ENCODE peak calls at places on chromosomes 4 and X, in six cellular contexts. One of them, this sample, is unnamed.
A peak's percentile ranks its signal among the peaks of the same experiment; 100 is the strongest.

GRCh38 chr4:64777286-64777685 is 368.0 kb upstream of the TECRL start:
- DNase-seq in glutamatergic neuron: no peak
- DNase-seq in WTC11: no peak
- DNase-seq in GM23338: no peak
- DNase-seq in MM.1S: no peak
- DNase-seq in activated CD8-positive, alpha-beta T cell treated with anti-CD3 and anti-CD28 coated beads for 36 hours: no peak
- DNase-seq in this sample: no peak

GRCh38 chr4:66750273-66750672 is 795.0 kb downstream of the CENPC start:
- DNase-seq in WTC11: no peak
- DNase-seq in MM.1S: no peak
- DNase-seq in activated CD8-positive, alpha-beta T cell treated with anti-CD3 and anti-CD28 coated beads for 36 hours: no peak
- DNase-seq in GM23338: peak; percentile 8
- DNase-seq in glutamatergic neuron: no peak
- DNase-seq in this sample: no peak

GRCh38 chr4:94766856-94767255 is 9.1 kb downstream of the BMPR1B start:
- DNase-seq in activated CD8-positive, alpha-beta T cell treated with anti-CD3 and anti-CD28 coated beads for 36 hours: no peak
- DNase-seq in GM23338: no peak
- DNase-seq in MM.1S: no peak
- DNase-seq in glutamatergic neuron: no peak
- DNase-seq in WTC11: no peak
- DNase-seq in this sample: no peak

GRCh38 chrX:113514906-113515305 is 674.3 kb upstream of the AMOT start:
- DNase-seq in WTC11: no peak
- DNase-seq in activated CD8-positive, alpha-beta T cell treated with anti-CD3 and anti-CD28 coated beads for 36 hours: no peak
- DNase-seq in glutamatergic neuron: no peak
- DNase-seq in MM.1S: no peak
- DNase-seq in GM23338: peak; percentile 3
- DNase-seq in this sample: no peak

GRCh38 chr4:74158561-74159396 is 861 bp downstream of the MTHFD2L start:
- DNase-seq in GM23338: no peak
- DNase-seq in WTC11: no peak
- DNase-seq in glutamatergic neuron: no peak
- DNase-seq in activated CD8-positive, alpha-beta T cell treated with anti-CD3 and anti-CD28 coated beads for 36 hours: no peak
- DNase-seq in MM.1S: no peak
- DNase-seq in this sample: no peak

GRCh38 chr4:148254818-148255366 is 187.3 kb downstream of the NR3C2 start:
- DNase-seq in GM23338: no peak
- DNase-seq in MM.1S: no peak
- DNase-seq in activated CD8-positive, alpha-beta T cell treated with anti-CD3 and anti-CD28 coated beads for 36 hours: no peak
- DNase-seq in glutamatergic neuron: no peak
- DNase-seq in WTC11: no peak
- DNase-seq in this sample: no peak

GRCh38 chr4:40275065-40275464 is 60.1 kb upstream of the CHRNA9 start:
- DNase-seq in activated CD8-positive, alpha-beta T cell treated with anti-CD3 and anti-CD28 coated beads for 36 hours: no peak
- DNase-seq in MM.1S: no peak
- DNase-seq in GM23338: no peak
- DNase-seq in WTC11: no peak
- DNase-seq in glutamatergic neuron: no peak
- DNase-seq in this sample: no peak

GRCh38 chrX:3076416-3076991 is 35.2 kb downstream of the ARSF start:
- DNase-seq in glutamatergic neuron: no peak
- DNase-seq in activated CD8-positive, alpha-beta T cell treated with anti-CD3 and anti-CD28 coated beads for 36 hours: no peak
- DNase-seq in WTC11: peak; percentile 45
- DNase-seq in MM.1S: no peak
- DNase-seq in GM23338: peak; percentile 56
- DNase-seq in this sample: no peak

GRCh38 chr4:73533515-73534422 is 52.2 kb downstream of the AFM start:
- DNase-seq in activated CD8-positive, alpha-beta T cell treated with anti-CD3 and anti-CD28 coated beads for 36 hours: no peak
- DNase-seq in WTC11: no peak
- DNase-seq in MM.1S: no peak
- DNase-seq in glutamatergic neuron: no peak
- DNase-seq in GM23338: no peak
- DNase-seq in this sample: no peak

DNA sequence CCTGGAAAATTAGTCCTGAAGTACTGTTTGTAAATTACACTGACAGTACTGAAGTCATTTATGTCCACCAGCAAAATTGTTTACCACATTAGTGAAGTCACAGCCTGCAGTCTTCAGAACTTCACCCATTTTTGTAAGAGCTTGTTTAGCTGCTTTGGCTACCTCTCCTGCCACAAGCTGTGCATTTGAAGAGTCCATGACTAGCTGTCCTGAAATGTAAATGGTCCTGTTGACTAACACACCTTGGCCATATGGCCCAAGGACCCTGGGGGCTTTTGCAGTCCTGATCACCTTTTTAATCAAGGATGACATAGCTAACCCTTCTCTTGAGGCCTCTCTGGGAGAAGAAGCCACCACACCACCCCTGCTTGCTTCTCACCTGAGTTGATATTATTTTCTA is 21.4 kb upstream of the ZNF518B start:
- DNase-seq in GM23338: no peak
- DNase-seq in activated CD8-positive, alpha-beta T cell treated with anti-CD3 and anti-CD28 coated beads for 36 hours: no peak
- DNase-seq in glutamatergic neuron: no peak
- DNase-seq in MM.1S: no peak
- DNase-seq in WTC11: no peak
- DNase-seq in this sample: no peak
- TF ChIP-seq CTCF in GM23338: no peak
- TF ChIP-seq CTCF in activated CD8-positive, alpha-beta T cell treated with anti-CD3 and anti-CD28 coated beads for 36 hours: no peak
- TF ChIP-seq CTCF in glutamatergic neuron: no peak
- TF ChIP-seq CTCF in MM.1S: no peak
- TF ChIP-seq CTCF in WTC11: no peak
- TF ChIP-seq CTCF in this sample: no peak

GRCh38 chr4:7770675-7771050 is 169.0 kb downstream of the AFAP1 start:
- DNase-seq in MM.1S: no peak
- DNase-seq in WTC11: no peak
- DNase-seq in activated CD8-positive, alpha-beta T cell treated with anti-CD3 and anti-CD28 coated beads for 36 hours: no peak
- DNase-seq in GM23338: no peak
- DNase-seq in glutamatergic neuron: no peak
- DNase-seq in this sample: no peak
- TF ChIP-seq CTCF in MM.1S: no peak
- TF ChIP-seq CTCF in WTC11: peak; percentile 1
- TF ChIP-seq CTCF in activated CD8-positive, alpha-beta T cell treated with anti-CD3 and anti-CD28 coated beads for 36 hours: no peak
- TF ChIP-seq CTCF in GM23338: no peak
- TF ChIP-seq CTCF in glutamatergic neuron: no peak
- TF ChIP-seq CTCF in this sample: no peak

GRCh38 chr4:111776546-111776945 is 368.7 kb upstream of the FAM241A start:
- DNase-seq in glutamatergic neuron: no peak
- DNase-seq in activated CD8-positive, alpha-beta T cell treated with anti-CD3 and anti-CD28 coated beads for 36 hours: no peak
- DNase-seq in MM.1S: no peak
- DNase-seq in GM23338: no peak
- DNase-seq in WTC11: no peak
- DNase-seq in this sample: no peak

GRCh38 chr4:111780965-111781364 is 364.3 kb upstream of the FAM241A start:
- DNase-seq in MM.1S: no peak
- DNase-seq in glutamatergic neuron: no peak
- DNase-seq in WTC11: no peak
- DNase-seq in activated CD8-positive, alpha-beta T cell treated with anti-CD3 and anti-CD28 coated beads for 36 hours: no peak
- DNase-seq in GM23338: no peak
- DNase-seq in this sample: no peak

GRCh38 chr4:111781611-111782010 is 363.6 kb upstream of the FAM241A start:
- DNase-seq in MM.1S: no peak
- DNase-seq in activated CD8-positive, alpha-beta T cell treated with anti-CD3 and anti-CD28 coated beads for 36 hours: no peak
- DNase-seq in WTC11: no peak
- DNase-seq in glutamatergic neuron: no peak
- DNase-seq in GM23338: no peak
- DNase-seq in this sample: no peak

GRCh38 chr4:111775908-111776307 is 369.3 kb upstream of the FAM241A start:
- DNase-seq in glutamatergic neuron: no peak
- DNase-seq in activated CD8-positive, alpha-beta T cell treated with anti-CD3 and anti-CD28 coated beads for 36 hours: no peak
- DNase-seq in MM.1S: no peak
- DNase-seq in WTC11: no peak
- DNase-seq in GM23338: no peak
- DNase-seq in this sample: no peak

GRCh38 chr4:111778543-111778942 is 366.7 kb upstream of the FAM241A start:
- DNase-seq in GM23338: peak; percentile 53
- DNase-seq in WTC11: no peak
- DNase-seq in MM.1S: no peak
- DNase-seq in glutamatergic neuron: no peak
- DNase-seq in activated CD8-positive, alpha-beta T cell treated with anti-CD3 and anti-CD28 coated beads for 36 hours: no peak
- DNase-seq in this sample: no peak
- TF ChIP-seq CTCF in GM23338: peak; percentile 77
- TF ChIP-seq CTCF in WTC11: no peak
- TF ChIP-seq CTCF in MM.1S: no peak
- TF ChIP-seq CTCF in glutamatergic neuron: peak; percentile 12
- TF ChIP-seq CTCF in activated CD8-positive, alpha-beta T cell treated with anti-CD3 and anti-CD28 coated beads for 36 hours: no peak
- TF ChIP-seq CTCF in this sample: no peak

GRCh38 chrX:86322913-86323312 is 174.7 kb downstream of the DACH2 start:
- DNase-seq in glutamatergic neuron: no peak
- DNase-seq in GM23338: no peak
- DNase-seq in MM.1S: no peak
- DNase-seq in WTC11: no peak
- DNase-seq in activated CD8-positive, alpha-beta T cell treated with anti-CD3 and anti-CD28 coated beads for 36 hours: no peak
- DNase-seq in this sample: no peak
- TF ChIP-seq CTCF in glutamatergic neuron: no peak
- TF ChIP-seq CTCF in GM23338: peak; percentile 14
- TF ChIP-seq CTCF in MM.1S: no peak
- TF ChIP-seq CTCF in WTC11: no peak
- TF ChIP-seq CTCF in activated CD8-positive, alpha-beta T cell treated with anti-CD3 and anti-CD28 coated beads for 36 hours: no peak
- TF ChIP-seq CTCF in this sample: no peak

DNA sequence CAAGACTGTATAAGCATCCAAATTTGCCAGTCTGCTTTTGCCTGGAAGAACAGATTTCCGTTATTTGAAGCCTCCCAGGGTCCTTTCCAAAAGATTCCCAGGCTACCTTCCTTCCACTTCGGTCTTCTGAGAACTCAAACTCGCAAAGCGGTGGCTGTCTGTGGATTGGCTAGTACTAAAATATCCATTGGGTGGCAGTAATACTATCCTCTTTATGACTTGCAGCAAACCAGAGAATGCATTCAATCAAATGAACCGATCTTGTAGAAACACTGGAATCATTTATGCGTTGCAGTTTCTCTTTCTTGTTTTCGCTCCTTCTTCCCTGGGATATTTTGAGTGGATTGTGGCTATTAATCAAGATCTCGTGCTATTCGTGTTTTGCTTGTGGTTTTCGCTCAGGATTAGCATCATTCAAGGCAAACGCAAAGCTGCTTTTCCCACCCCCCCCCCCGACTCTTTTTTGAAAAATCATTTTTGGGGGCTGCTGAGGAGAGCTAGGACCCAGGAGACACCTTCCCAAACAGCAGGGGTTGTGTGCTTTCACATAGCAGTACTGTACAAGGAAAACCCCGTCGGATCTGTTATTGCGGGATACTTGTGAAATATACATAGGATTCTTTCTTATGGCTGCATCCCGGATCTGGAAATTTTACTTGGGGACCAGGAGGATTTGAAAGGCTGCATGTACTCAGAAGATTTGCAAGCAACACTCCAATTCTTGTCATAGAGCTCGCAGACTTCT is at the start of gene IL1RAPL1:
- DNase-seq in GM23338: no peak
- DNase-seq in glutamatergic neuron: no peak
- DNase-seq in WTC11: no peak
- DNase-seq in activated CD8-positive, alpha-beta T cell treated with anti-CD3 and anti-CD28 coated beads for 36 hours: no peak
- DNase-seq in MM.1S: peak; percentile 9
- DNase-seq in this sample: no peak
- TF ChIP-seq CTCF in GM23338: no peak
- TF ChIP-seq CTCF in glutamatergic neuron: no peak
- TF ChIP-seq CTCF in WTC11: no peak
- TF ChIP-seq CTCF in activated CD8-positive, alpha-beta T cell treated with anti-CD3 and anti-CD28 coated beads for 36 hours: no peak
- TF ChIP-seq CTCF in MM.1S: no peak
- TF ChIP-seq CTCF in this sample: no peak

This sample was measured in right atrium auricular region.